ENCODE peak calls at places on chromosomes 1 and 21, in ten cellular contexts. P is mammary epithelial cell, K is AG04450, S is adrenal gland, D is fibroblast of the aortic adventitia, Y is psoas muscle, U is RWPE1, R is astrocyte of the cerebellum, Q is mesothelial cell of epicardium, E is endothelial cell of umbilical vein. G is an unnamed sample.

GRCh38 chr1:247924868-247925267 is at the start of gene OR2AJ1:
- DNase-seq in P (no peak), K (no peak), S (no peak), D (no peak), Y (no peak), U (no peak), R (no peak), Q (no peak), E (no peak), G (no peak)

GRCh38 chr1:178344513-178345077 is 152.2 kb downstream of the CLEC20A start:
- DNase-seq in P (peak), K (peak), S (no peak), D (peak), Y (no peak), U (peak), R (peak), Q (no peak), E (peak), G (no peak)

GRCh38 chr1:38919075-38919474 is 22.6 kb downstream of the RHBDL2 start:
- DNase-seq in P (no peak), K (no peak), S (no peak), D (no peak), Y (peak), U (no peak), R (no peak), Q (no peak), E (no peak), G (peak)

GRCh38 chr1:206890690-206891089 is 6.6 kb upstream of the IL24 start:
- DNase-seq in P (peak), K (no peak), S (no peak), D (peak), Y (no peak), U (no peak), R (no peak), Q (no peak), E (no peak), G (no peak)

GRCh38 chr1:221470000-221470698 is 271.7 kb downstream of the DUSP10 start:
- DNase-seq in P (peak), K (no peak), S (no peak), D (no peak), Y (no peak), U (no peak), R (no peak), Q (no peak), E (no peak), G (no peak)

GRCh38 chr21:27422435-27422834 is 455.5 kb upstream of the ADAMTS5 start:
- DNase-seq in P (peak), K (no peak), S (no peak), D (peak), Y (no peak), U (no peak), R (no peak), Q (no peak), E (no peak), G (no peak)

GRCh38 chr1:151511636-151512215 is 539 bp downstream of the CGN start:
- DNase-seq in P (peak), K (no peak), S (no peak), D (no peak), Y (no peak), U (peak), R (no peak), Q (no peak), E (no peak), G (peak)

GRCh38 chr1:161226320-161226711 is 456 bp downstream of the TOMM40L start:
- DNase-seq in P (no peak), K (no peak), S (no peak), D (no peak), Y (peak), U (no peak), R (no peak), Q (no peak), E (no peak), G (no peak)

GRCh38 chr1:68384321-68384813 is 65.4 kb downstream of the RPE65 start:
- DNase-seq in P (peak), K (peak), S (peak), D (peak), Y (no peak), U (peak), R (peak), Q (no peak), E (peak), G (no peak)

GRCh38 chr1:68276448-68276847 is 44.1 kb upstream of the WLS start:
- DNase-seq in P (no peak), K (no peak), S (no peak), D (no peak), Y (no peak), U (no peak), R (no peak), Q (no peak), E (no peak), G (no peak)

GRCh38 chr1:9316080-9316444 is 23.4 kb downstream of the SPSB1 start:
- DNase-seq in P (no peak), K (no peak), S (no peak), D (no peak), Y (no peak), U (no peak), R (no peak), Q (no peak), E (no peak), G (no peak)

GRCh38 chr1:230568008-230568407 is 74.3 kb upstream of the COG2 start:
- DNase-seq in P (peak), K (peak), S (no peak), D (peak), Y (no peak), U (peak), R (no peak), Q (no peak), E (no peak), G (peak)

GRCh38 chr1:44129616-44130500 is 11.2 kb downstream of the KLF17 start:
- DNase-seq in P (no peak), K (no peak), S (no peak), D (no peak), Y (no peak), U (no peak), R (no peak), Q (no peak), E (no peak), G (no peak)

GRCh38 chr1:42419449-42419848 is 36.4 kb downstream of the ZMYND12 start:
- DNase-seq in P (no peak), K (no peak), S (no peak), D (peak), Y (no peak), U (no peak), R (no peak), Q (no peak), E (no peak), G (peak)

GRCh38 chr1:56050911-56051310 is 528.5 kb downstream of the PLPP3 start:
- DNase-seq in P (no peak), K (no peak), S (no peak), D (no peak), Y (no peak), U (no peak), R (no peak), Q (no peak), E (no peak), G (no peak)

GRCh38 chr1:96722161-96722908 is 751 bp downstream of the PTBP2 start:
- DNase-seq in P (peak), K (no peak), S (peak), D (peak), Y (peak), U (peak), R (peak), Q (peak), E (peak), G (peak)

GRCh38 chr1:103525114-103525606 is 339 bp upstream of the RNPC3 start:
- DNase-seq in P (peak), K (no peak), S (peak), D (peak), Y (no peak), U (peak), R (peak), Q (no peak), E (peak), G (no peak)

GRCh38 chr1:18901952-18902522 is 318 bp downstream of the ALDH4A1 start:
- DNase-seq in P (no peak), K (no peak), S (no peak), D (peak), Y (peak), U (peak), R (no peak), Q (no peak), E (no peak), G (no peak)

GRCh38 chr1:234322979-234323378 is 50.3 kb upstream of the COA6 start:
- DNase-seq in P (no peak), K (no peak), S (no peak), D (peak), Y (no peak), U (no peak), R (no peak), Q (no peak), E (peak), G (no peak)

GRCh38 chr1:38138498-38139233 is 92.1 kb upstream of the POU3F1 start:
- DNase-seq in P (peak), K (peak), S (peak), D (peak), Y (peak), U (peak), R (peak), Q (peak), E (peak), G (peak)

GRCh38 chr1:89739013-89739843 is 81.6 kb upstream of the LRRC8D start:
- DNase-seq in P (peak), K (no peak), S (no peak), D (peak), Y (no peak), U (peak), R (no peak), Q (no peak), E (no peak), G (peak)

GRCh38 chr1:41024953-41025352 is 3.4 kb upstream of the SLFNL1 start:
- DNase-seq in P (no peak), K (no peak), S (no peak), D (no peak), Y (no peak), U (no peak), R (no peak), Q (no peak), E (no peak), G (no peak)

GRCh38 chr1:231386472-231386871 is 35.6 kb downstream of the EGLN1 start:
- DNase-seq in P (no peak), K (no peak), S (no peak), D (no peak), Y (no peak), U (no peak), R (no peak), Q (no peak), E (no peak), G (no peak)

GRCh38 chr21:14064296-14064645 is 146.5 kb downstream of the LIPI start:
- DNase-seq in P (no peak), K (no peak), S (no peak), D (no peak), Y (no peak), U (no peak), R (no peak), Q (no peak), E (no peak), G (no peak)

GRCh38 chr1:60765204-60765603 is 317.2 kb upstream of the NFIA start:
- DNase-seq in P (peak), K (no peak), S (no peak), D (peak), Y (no peak), U (peak), R (no peak), Q (no peak), E (peak), G (no peak)

GRCh38 chr1:94539496-94539895 is 2.1 kb downstream of the F3 start:
- DNase-seq in P (peak), K (no peak), S (no peak), D (peak), Y (no peak), U (no peak), R (no peak), Q (no peak), E (no peak), G (no peak)

GRCh38 chr1:94540440-94541174 is 952 bp downstream of the F3 start:
- DNase-seq in P (peak), K (no peak), S (no peak), D (no peak), Y (no peak), U (no peak), R (no peak), Q (no peak), E (no peak), G (no peak)

GRCh38 chr1:94542088-94542671 is 621 bp upstream of the F3 start:
- DNase-seq in P (peak), K (no peak), S (peak), D (no peak), Y (peak), U (no peak), R (no peak), Q (no peak), E (peak), G (peak)

GRCh38 chr1:94543003-94543402 is 1.4 kb upstream of the F3 start:
- DNase-seq in P (peak), K (no peak), S (no peak), D (peak), Y (no peak), U (no peak), R (peak), Q (no peak), E (peak), G (no peak)

GRCh38 chr1:94541175-94542087 is at the start of gene F3:
- DNase-seq in P (peak), K (no peak), S (peak), D (peak), Y (peak), U (peak), R (peak), Q (peak), E (peak), G (peak)
- TF ChIP-seq CTCF in P (no peak), K (peak), S (no peak), D (peak), Y (no peak), U (no peak), R (no peak), Q (no peak), E (no peak), G (no peak)

DNA sequence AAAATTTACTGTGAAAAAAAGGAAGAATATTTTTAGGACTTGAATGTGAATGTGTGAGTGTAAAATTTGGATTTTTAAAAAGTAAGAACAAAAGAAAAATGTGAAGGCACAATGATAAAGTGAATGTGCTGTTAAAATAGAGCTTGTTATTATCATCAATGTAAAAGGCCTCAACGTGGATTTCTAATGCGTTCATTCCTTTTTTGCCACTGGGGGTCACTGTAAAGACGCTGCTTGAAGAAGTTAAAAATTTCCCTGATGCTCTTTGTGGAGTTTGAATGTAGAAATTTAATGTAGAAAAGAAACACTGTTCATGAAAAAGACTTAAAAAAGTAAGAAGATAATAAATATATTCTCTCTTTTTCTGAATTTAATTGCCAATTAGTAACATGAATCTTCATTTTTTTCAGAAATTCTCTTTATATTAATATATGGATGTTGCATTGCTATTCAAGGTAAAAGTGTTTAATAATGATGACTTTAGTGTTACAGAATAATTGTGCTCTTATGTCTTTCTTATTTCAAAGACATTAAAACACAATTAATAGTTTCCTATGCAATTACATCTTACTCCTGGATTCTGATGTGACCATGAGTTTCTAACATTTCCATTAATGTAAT is 161.5 kb downstream of the DNM3 start:
- DNase-seq in P (peak), K (peak), S (no peak), D (peak), Y (no peak), U (peak), R (peak), Q (no peak), E (peak), G (no peak)
- TF ChIP-seq CTCF in P (peak), K (peak), S (peak), D (peak), Y (peak), U (peak), R (peak), Q (peak), E (peak), G (peak)

GRCh38 chr1:158035976-158036583 is 42.6 kb downstream of the KIRREL1 start:
- DNase-seq in P (peak), K (no peak), S (peak), D (peak), Y (no peak), U (no peak), R (peak), Q (no peak), E (peak), G (no peak)
- TF ChIP-seq CTCF in P (peak), K (peak), S (peak), D (peak), Y (peak), U (peak), R (peak), Q (peak), E (peak), G (peak)

DNA sequence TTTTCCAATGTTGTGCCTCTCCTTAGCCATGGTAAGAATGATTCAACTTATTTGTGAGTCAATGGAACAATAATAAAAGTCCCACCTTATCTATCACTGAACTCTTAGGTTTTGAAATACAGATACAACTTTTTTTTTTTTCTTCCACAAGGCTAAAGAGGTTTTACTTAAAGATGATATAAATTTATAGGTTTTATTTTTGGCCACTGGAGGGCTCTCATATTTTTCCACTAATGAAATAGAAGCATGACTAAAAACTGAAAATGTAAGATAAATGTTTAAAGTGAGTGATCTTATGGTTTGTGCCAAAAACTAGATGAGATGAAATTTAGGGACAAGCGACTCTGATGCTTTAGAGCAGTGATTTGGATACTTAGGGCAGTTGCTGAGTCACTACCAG is 499.0 kb downstream of the NUF2 start:
- DNase-seq in P (no peak), K (no peak), S (no peak), D (peak), Y (no peak), U (no peak), R (no peak), Q (no peak), E (peak), G (no peak)
- TF ChIP-seq CTCF in P (peak), K (peak), S (peak), D (peak), Y (no peak), U (peak), R (no peak), Q (peak), E (no peak), G (peak)

DNA sequence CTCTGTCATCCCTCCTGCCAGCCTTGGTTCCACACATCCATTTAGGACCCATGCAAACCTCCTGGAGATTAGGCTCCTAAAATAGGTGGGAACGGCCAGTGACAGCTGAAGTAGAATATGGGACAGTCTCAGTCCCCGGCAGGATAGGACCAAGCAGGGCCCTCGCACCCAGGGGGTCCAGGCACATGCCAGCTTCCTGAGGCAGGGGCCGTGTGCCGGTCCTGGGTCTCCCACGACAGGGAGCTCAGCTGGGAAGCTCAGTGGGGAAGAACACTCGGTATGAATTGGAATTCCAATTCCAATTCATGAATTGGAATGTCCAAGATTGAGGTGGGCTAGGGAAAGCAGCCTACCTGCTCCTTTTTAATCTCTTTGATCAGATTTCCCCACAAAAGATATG is 9.8 kb downstream of the MUL1 start:
- DNase-seq in P (no peak), K (no peak), S (no peak), D (no peak), Y (no peak), U (no peak), R (no peak), Q (no peak), E (no peak), G (no peak)
- TF ChIP-seq CTCF in P (no peak), K (no peak), S (no peak), D (no peak), Y (no peak), U (no peak), R (no peak), Q (no peak), E (no peak), G (no peak)

DNA sequence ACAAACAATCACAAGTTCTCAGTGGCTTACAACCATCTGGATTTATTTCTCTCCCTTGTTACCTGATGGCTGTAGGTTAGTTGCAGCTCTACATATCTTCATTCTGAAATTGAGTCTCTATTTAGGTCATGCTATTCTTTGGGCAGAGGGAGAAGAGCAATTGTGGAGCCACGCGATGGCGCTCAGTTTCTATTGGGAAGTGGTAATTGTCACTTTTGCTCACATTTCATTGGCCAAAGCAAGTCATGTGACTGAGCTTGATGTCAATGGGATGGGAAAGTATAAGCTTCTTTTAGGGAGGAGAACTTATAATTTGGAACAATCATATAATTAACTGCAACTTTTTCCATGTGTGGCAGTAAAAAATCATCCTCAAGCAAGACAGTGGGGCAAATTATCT is 166.5 kb downstream of the LMO4 start:
- DNase-seq in P (no peak), K (no peak), S (no peak), D (no peak), Y (no peak), U (no peak), R (no peak), Q (no peak), E (no peak), G (no peak)
- TF ChIP-seq CTCF in P (peak), K (no peak), S (no peak), D (no peak), Y (no peak), U (no peak), R (no peak), Q (no peak), E (no peak), G (no peak)

GRCh38 chr1:166876540-166876838 is 425 bp upstream of the TADA1 start:
- DNase-seq in P (no peak), K (no peak), S (no peak), D (no peak), Y (no peak), U (no peak), R (no peak), Q (no peak), E (no peak), G (no peak)
- TF ChIP-seq CTCF in P (peak), K (no peak), S (peak), D (no peak), Y (no peak), U (peak), R (peak), Q (no peak), E (no peak), G (no peak)